ENCODE peak calls at places on chromosomes 5 and 9, in five cellular contexts. J is mesothelial cell of epicardium, Q is uterus, W is progenitor cell of endocrine pancreas, S is CD14-positive monocyte. V is an unnamed sample.
A peak's percentile ranks its signal among the peaks of the same experiment; 100 is the strongest.

GRCh38 chr5:180920710-180921109 is 21.8 kb downstream of the BTNL8 start:
- DNase-seq in J (no peak), Q (no peak), W (no peak), S (no peak), V (no peak)

GRCh38 chr5:206927-207536 is 10.9 kb downstream of the CCDC127 start:
- DNase-seq in J (no peak), Q (no peak), W (no peak), S (no peak), V (no peak)

GRCh38 chr9:136979769-136980587 is 2.7 kb downstream of the PTGDS start:
- DNase-seq in J (no peak), Q (no peak), W (no peak), S (no peak), V (no peak)

GRCh38 chr9:136544549-136545064 is 1.2 kb downstream of the NOTCH1 start:
- DNase-seq in J (no peak), Q (peak; percentile 63), W (peak; percentile 39), S (no peak), V (no peak)

GRCh38 chr5:77174526-77174925 is 36.0 kb upstream of the PDE8B start:
- DNase-seq in J (no peak), Q (no peak), W (no peak), S (no peak), V (no peak)

GRCh38 chr9:92439921-92440750 is 15.9 kb upstream of the OMD start:
- DNase-seq in J (no peak), Q (no peak), W (no peak), S (no peak), V (no peak)

GRCh38 chr5:53151713-53152458 is 42.3 kb upstream of the MOCS2 start:
- DNase-seq in J (peak; percentile 29), Q (no peak), W (no peak), S (no peak), V (peak; percentile 30)

GRCh38 chr9:79962836-79963235 is 391.1 kb downstream of the TLE4 start:
- DNase-seq in J (no peak), Q (no peak), W (no peak), S (no peak), V (no peak)

GRCh38 chr5:98397081-98397480 is 376.4 kb upstream of the RGMB start:
- DNase-seq in J (no peak), Q (no peak), W (no peak), S (no peak), V (no peak)

GRCh38 chr5:1762121-1762877 is 37.3 kb downstream of the MRPL36 start:
- DNase-seq in J (no peak), Q (peak; percentile 4), W (peak; percentile 3), S (peak; percentile 38), V (no peak)

GRCh38 chr9:91376239-91376638 is 14.5 kb upstream of the AUH start:
- DNase-seq in J (no peak), Q (no peak), W (no peak), S (no peak), V (no peak)

GRCh38 chr5:97549496-97549895 is 366.4 kb upstream of the RIOK2 start:
- DNase-seq in J (no peak), Q (no peak), W (no peak), S (no peak), V (no peak)

GRCh38 chr9:4321554-4321953 is 21.7 kb upstream of the GLIS3 start:
- DNase-seq in J (no peak), Q (no peak), W (no peak), S (no peak), V (no peak)

GRCh38 chr9:29685531-29685930 is 2112.2 kb upstream of the C9orf72 start:
- DNase-seq in J (no peak), Q (no peak), W (no peak), S (no peak), V (no peak)

GRCh38 chr9:109311731-109312130 is 9.1 kb downstream of the EPB41L4B start:
- DNase-seq in J (no peak), Q (no peak), W (no peak), S (no peak), V (no peak)

GRCh38 chr5:159559337-159559736 is 229.1 kb upstream of the IL12B start:
- DNase-seq in J (no peak), Q (no peak), W (no peak), S (no peak), V (no peak)

GRCh38 chr9:77132991-77133390 is 44.3 kb upstream of the VPS13A start:
- DNase-seq in J (no peak), Q (no peak), W (no peak), S (no peak), V (no peak)

GRCh38 chr5:141734501-141735231 is 52.6 kb upstream of the ARAP3 start:
- DNase-seq in J (peak; percentile 50), Q (peak; percentile 24), W (peak; percentile 67), S (no peak), V (no peak)

DNA sequence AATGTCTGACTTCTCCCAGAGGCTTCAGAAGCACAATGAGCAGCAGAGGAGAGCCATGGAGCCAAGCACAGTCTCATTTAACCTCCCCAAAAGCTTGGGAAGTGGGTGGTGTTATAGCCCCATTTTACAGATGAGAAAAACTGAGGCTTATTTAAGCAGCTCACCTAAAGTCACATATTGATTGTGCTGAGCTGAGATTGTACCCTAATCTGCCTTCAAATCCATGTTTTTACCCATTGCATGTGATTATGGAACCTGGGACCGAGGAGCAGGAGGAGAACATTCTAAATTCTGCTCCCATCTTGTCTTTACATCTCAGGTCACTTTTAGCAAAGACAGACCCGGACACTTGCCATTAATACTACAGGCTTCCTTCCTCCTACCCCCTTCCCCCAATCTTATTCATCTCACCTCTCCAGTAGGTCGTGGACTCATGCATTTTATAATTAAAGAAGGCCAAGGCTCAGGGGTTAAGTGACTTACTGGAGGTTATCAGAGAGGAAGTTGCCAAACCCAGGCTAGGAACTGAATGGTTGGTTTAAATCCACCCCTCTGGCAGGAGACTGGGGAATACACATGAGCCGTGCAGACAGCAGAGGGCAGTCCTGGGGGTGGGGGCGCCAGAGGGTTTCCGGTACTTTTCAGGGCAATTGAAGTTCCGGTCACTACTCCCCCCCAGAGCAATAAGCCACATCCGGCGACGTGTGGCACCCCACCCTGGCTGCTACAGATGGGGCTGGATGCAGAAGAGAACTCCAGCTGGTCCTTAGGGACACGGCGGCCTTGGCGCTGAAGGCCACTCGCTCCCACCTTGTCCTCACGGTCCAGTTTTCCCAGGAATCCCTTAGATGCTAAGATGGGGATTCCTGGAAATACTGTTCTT is 51.0 kb upstream of the IL17B start:
- DNase-seq in J (no peak), Q (peak; percentile 70), W (no peak), S (no peak), V (no peak)
- TF ChIP-seq CTCF in J (no peak), Q (peak; percentile 26), W (no peak), S (no peak), V (no peak)

GRCh38 chr9:33124716-33125378 is 42.3 kb downstream of the B4GALT1 start:
- DNase-seq in J (no peak), Q (no peak), W (no peak), S (no peak), V (no peak)
- TF ChIP-seq CTCF in J (no peak), Q (peak; percentile 17), W (no peak), S (peak; percentile 12), V (no peak)

DNA sequence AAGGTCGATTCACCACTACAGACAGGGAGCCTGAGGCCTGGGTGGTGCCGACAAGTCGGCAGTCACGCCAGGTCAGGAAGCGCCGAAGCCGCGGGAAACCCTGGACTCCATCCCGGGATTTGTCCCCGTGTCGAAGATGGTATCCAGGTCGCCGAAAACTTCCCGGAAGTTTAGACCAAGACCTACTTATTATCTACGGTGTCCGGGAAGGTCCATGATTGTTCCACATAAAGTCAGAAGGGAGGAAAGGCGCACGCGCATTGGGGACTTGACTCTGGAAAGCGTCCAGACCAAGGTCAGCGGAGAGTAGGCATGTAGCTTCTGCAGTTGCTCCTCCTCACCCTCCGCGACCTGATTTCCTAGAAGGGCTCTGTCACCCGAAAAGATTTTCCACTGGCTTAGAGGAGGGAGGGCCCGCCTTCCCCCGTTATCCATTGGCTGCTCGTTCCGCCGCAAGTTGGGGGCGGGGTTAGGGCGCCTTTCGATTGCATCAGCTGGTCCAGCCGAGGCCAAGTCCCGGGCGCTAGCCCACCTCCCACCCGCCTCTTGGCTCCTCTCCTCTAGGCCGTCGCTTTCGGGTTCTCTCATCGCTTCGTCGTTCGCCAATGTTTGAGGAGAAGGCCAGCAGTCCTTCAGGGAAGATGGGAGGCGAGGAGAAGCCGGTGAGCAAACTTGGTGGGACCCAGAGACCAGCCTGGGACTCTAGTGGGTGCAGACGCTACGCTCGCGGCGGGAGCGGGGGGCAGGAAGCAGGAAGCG is at the start of gene TARS1:
- DNase-seq in J (peak; percentile 89), Q (peak; percentile 99), W (peak; percentile 96), S (peak; percentile 97), V (peak; percentile 93)
- TF ChIP-seq CTCF in J (no peak), Q (peak; percentile 26), W (no peak), S (no peak), V (no peak)

GRCh38 chr5:102090770-102091169 is 205.3 kb downstream of the SLCO4C1 start:
- DNase-seq in J (no peak), Q (no peak), W (peak; percentile 12), S (no peak), V (no peak)
- TF ChIP-seq CTCF in J (no peak), Q (no peak), W (peak; percentile 72), S (peak; percentile 14), V (no peak)

DNA sequence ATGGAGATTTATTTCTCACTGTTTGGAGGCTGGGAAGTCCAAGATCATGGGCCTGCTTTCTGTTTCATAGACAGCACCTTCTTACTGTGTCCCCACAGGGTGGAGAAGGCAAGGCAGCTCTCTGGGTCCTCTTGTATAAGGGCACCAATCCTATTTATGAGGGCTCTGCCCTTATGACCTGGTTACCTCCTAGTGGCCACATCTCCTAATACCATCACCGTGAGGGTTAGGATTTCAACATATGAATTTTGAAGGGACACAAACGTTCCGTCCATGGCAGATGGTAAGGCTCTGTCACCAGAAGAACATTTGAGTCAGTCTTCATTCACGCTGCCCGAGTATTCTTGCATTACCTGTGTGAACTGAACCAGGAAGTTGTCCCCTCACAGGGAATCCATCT is 48.4 kb downstream of the ANKRD33B start:
- DNase-seq in J (no peak), Q (no peak), W (no peak), S (no peak), V (no peak)
- TF ChIP-seq CTCF in J (no peak), Q (no peak), W (no peak), S (no peak), V (no peak)

V was measured in omental fat pad.